ENCODE peak calls at places on chromosomes 7 and 10, in seven cellular contexts. Q, T, R, N, X, Z and P are unnamed samples.

GRCh38 chr10:114300036-114300645 is 61.1 kb downstream of the VWA2 start:
- DNase-seq in Q (no peak), T (no peak), R (no peak), N (no peak), X (no peak), Z (no peak), P (no peak)

GRCh38 chr10:86688398-86688921 is 20.1 kb downstream of the LDB3 start:
- DNase-seq in Q (peak; percentile 79), T (peak; percentile 62), R (peak; percentile 25), N (peak; percentile 8), X (peak; percentile 81), Z (peak; percentile 65), P (peak; percentile 72)

GRCh38 chr10:49615213-49615612 is 1.4 kb downstream of the CHAT start:
- DNase-seq in Q (peak; percentile 50), T (no peak), R (no peak), N (no peak), X (peak; percentile 28), Z (no peak), P (peak; percentile 3)

GRCh38 chr7:14195896-14196295 is 206.4 kb upstream of the ETV1 start:
- DNase-seq in Q (no peak), T (no peak), R (no peak), N (no peak), X (no peak), Z (no peak), P (no peak)

GRCh38 chr10:50788951-50789904 is 49.5 kb downstream of the ASAH2B start:
- DNase-seq in Q (no peak), T (no peak), R (no peak), N (no peak), X (no peak), Z (no peak), P (no peak)

GRCh38 chr7:71775648-71776047 is 636.5 kb downstream of the CALN1 start:
- DNase-seq in Q (no peak), T (no peak), R (no peak), N (no peak), X (no peak), Z (no peak), P (no peak)

GRCh38 chr7:140084972-140085371 is 22.2 kb upstream of the PARP12 start:
- DNase-seq in Q (no peak), T (no peak), R (no peak), N (no peak), X (peak; percentile 76), Z (no peak), P (no peak)

GRCh38 chr7:70512719-70513118 is 619.2 kb upstream of the GALNT17 start:
- DNase-seq in Q (no peak), T (no peak), R (no peak), N (no peak), X (no peak), Z (no peak), P (no peak)

GRCh38 chr10:109956454-109957091 is 33.3 kb upstream of the XPNPEP1 start:
- DNase-seq in Q (no peak), T (no peak), R (no peak), N (no peak), X (peak; percentile 68), Z (peak; percentile 27), P (peak; percentile 39)

GRCh38 chr7:6121141-6121540 is 90.0 kb downstream of the ANKRD61 start:
- DNase-seq in Q (no peak), T (no peak), R (no peak), N (no peak), X (no peak), Z (no peak), P (no peak)

GRCh38 chr7:129083525-129083924 is 28.6 kb upstream of the TNPO3 start:
- DNase-seq in Q (no peak), T (no peak), R (no peak), N (no peak), X (no peak), Z (no peak), P (no peak)

GRCh38 chr10:74058071-74058470 is 60.2 kb downstream of the VCL start:
- DNase-seq in Q (no peak), T (no peak), R (no peak), N (no peak), X (no peak), Z (no peak), P (no peak)

GRCh38 chr10:95295031-95295755 is 4.4 kb upstream of the PDLIM1 start:
- DNase-seq in Q (no peak), T (no peak), R (peak; percentile 4), N (no peak), X (no peak), Z (peak; percentile 69), P (peak; percentile 71)

GRCh38 chr7:81956520-81956919 is 186.7 kb upstream of the HGF start:
- DNase-seq in Q (no peak), T (peak; percentile 13), R (no peak), N (no peak), X (no peak), Z (no peak), P (no peak)

GRCh38 chr7:32161708-32162107 is 91.5 kb upstream of the PDE1C start:
- DNase-seq in Q (no peak), T (no peak), R (no peak), N (no peak), X (no peak), Z (no peak), P (no peak)

GRCh38 chr10:97765201-97765600 is 6.6 kb downstream of the SFRP5 start:
- DNase-seq in Q (no peak), T (no peak), R (no peak), N (no peak), X (no peak), Z (no peak), P (no peak)

GRCh38 chr10:114359041-114359952 is 45.0 kb downstream of the AFAP1L2 start:
- DNase-seq in Q (no peak), T (no peak), R (no peak), N (no peak), X (no peak), Z (no peak), P (no peak)

GRCh38 chr10:98096731-98097130 is 37.7 kb upstream of the R3HCC1L start:
- DNase-seq in Q (no peak), T (no peak), R (no peak), N (no peak), X (no peak), Z (no peak), P (no peak)

GRCh38 chr7:150715293-150715692 is 1.1 kb upstream of the GIMAP1 start:
- DNase-seq in Q (no peak), T (no peak), R (no peak), N (no peak), X (peak; percentile 71), Z (no peak), P (no peak)

GRCh38 chr7:7795736-7796135 is 77.3 kb upstream of the RPA3 start:
- DNase-seq in Q (no peak), T (no peak), R (no peak), N (no peak), X (no peak), Z (no peak), P (no peak)

GRCh38 chr10:26540601-26541000 is 102.5 kb downstream of the APBB1IP start:
- DNase-seq in Q (no peak), T (no peak), R (no peak), N (no peak), X (no peak), Z (no peak), P (no peak)

GRCh38 chr7:112160130-112160770 is 45.9 kb downstream of the DOCK4 start:
- DNase-seq in Q (no peak), T (no peak), R (no peak), N (no peak), X (no peak), Z (no peak), P (no peak)

GRCh38 chr7:17371656-17372524 is 73.4 kb downstream of the AHR start:
- DNase-seq in Q (no peak), T (no peak), R (no peak), N (no peak), X (no peak), Z (no peak), P (no peak)

GRCh38 chr7:48112431-48113165 is 23.5 kb downstream of the UPP1 start:
- DNase-seq in Q (no peak), T (no peak), R (no peak), N (no peak), X (no peak), Z (no peak), P (no peak)

GRCh38 chr7:88215295-88215694 is 4.5 kb downstream of the SRI start:
- DNase-seq in Q (no peak), T (no peak), R (no peak), N (no peak), X (no peak), Z (no peak), P (no peak)

GRCh38 chr10:95756061-95756751 is at the start of gene ENTPD1:
- DNase-seq in Q (no peak), T (peak; percentile 19), R (no peak), N (no peak), X (no peak), Z (no peak), P (peak; percentile 17)

GRCh38 chr7:104552102-104552501 is 223.7 kb downstream of the LHFPL3 start:
- DNase-seq in Q (no peak), T (peak; percentile 16), R (no peak), N (no peak), X (no peak), Z (peak; percentile 28), P (peak; percentile 75)

GRCh38 chr10:13707156-13707881 is 120.6 kb downstream of the PRPF18 start:
- DNase-seq in Q (peak; percentile 89), T (peak; percentile 94), R (no peak), N (no peak), X (no peak), Z (peak; percentile 75), P (peak; percentile 70)

GRCh38 chr10:112307631-112308502 is 24.7 kb downstream of the TECTB start:
- DNase-seq in Q (peak; percentile 3), T (no peak), R (no peak), N (no peak), X (peak; percentile 66), Z (peak; percentile 68), P (peak; percentile 79)

GRCh38 chr7:2959828-2960599 is 83.7 kb downstream of the CARD11 start:
- DNase-seq in Q (peak; percentile 53), T (no peak), R (no peak), N (no peak), X (peak; percentile 22), Z (no peak), P (no peak)

GRCh38 chr10:113034008-113034407 is 84.0 kb downstream of the TCF7L2 start:
- DNase-seq in Q (no peak), T (no peak), R (no peak), N (no peak), X (no peak), Z (no peak), P (no peak)

GRCh38 chr10:71684356-71685173 is 35.0 kb downstream of the C10orf105 start:
- DNase-seq in Q (no peak), T (peak; percentile 38), R (no peak), N (no peak), X (peak; percentile 68), Z (no peak), P (no peak)

GRCh38 chr10:131514454-131514853 is 202.9 kb upstream of the TCERG1L start:
- DNase-seq in Q (no peak), T (no peak), R (no peak), N (no peak), X (no peak), Z (no peak), P (no peak)

GRCh38 chr10:99346247-99346646 is 17.1 kb downstream of the CNNM1 start:
- DNase-seq in Q (no peak), T (no peak), R (no peak), N (no peak), X (no peak), Z (no peak), P (no peak)

GRCh38 chr7:1129431-1129830 is 30.6 kb downstream of the ZFAND2A start:
- DNase-seq in Q (no peak), T (no peak), R (no peak), N (no peak), X (peak; percentile 25), Z (no peak), P (no peak)